ENCODE peak calls at places on chromosome 5, in seven cellular contexts. B, N, F, A, L, R and M are unnamed samples.

GRCh38 chr5:138439537-138440225 is 824 bp downstream of the REEP2 start:
- DNase-seq in R (no peak), F (no peak), B (no peak), N (no peak), L (no peak), A (no peak), M (no peak)

GRCh38 chr5:69364414-69364813 is 4.9 kb downstream of the AK6 start:
- DNase-seq in L (no peak), F (peak; percentile 13), B (no peak), R (no peak), A (no peak), N (no peak), M (no peak)

GRCh38 chr5:16894236-16895057 is 41.6 kb downstream of the MYO10 start:
- DNase-seq in L (no peak), A (no peak), R (no peak), F (peak; percentile 93), N (no peak), B (no peak), M (no peak)

GRCh38 chr5:100827481-100827889 is 75.6 kb downstream of the ST8SIA4 start:
- DNase-seq in B (no peak), R (no peak), A (no peak), N (no peak), L (no peak), F (peak; percentile 27), M (no peak)

GRCh38 chr5:108637110-108637509 is 110.6 kb upstream of the FER start:
- DNase-seq in F (peak; percentile 43), B (no peak), A (no peak), N (no peak), L (no peak), R (no peak), M (no peak)

GRCh38 chr5:5350101-5350500 is 72.4 kb upstream of the ICE1 start:
- DNase-seq in B (no peak), F (no peak), R (no peak), N (no peak), L (no peak), A (no peak), M (no peak)

GRCh38 chr5:163377982-163378381 is 59.4 kb upstream of the CCNG1 start:
- DNase-seq in N (no peak), L (no peak), B (no peak), A (no peak), F (no peak), R (no peak), M (no peak)

GRCh38 chr5:170382790-170383189 is 6.4 kb downstream of the KCNMB1 start:
- DNase-seq in A (no peak), F (no peak), R (no peak), N (no peak), B (no peak), L (no peak), M (no peak)

GRCh38 chr5:76807296-76807695 is 11.5 kb upstream of the F2RL1 start:
- DNase-seq in N (no peak), L (no peak), F (peak; percentile 76), A (no peak), R (no peak), B (no peak), M (no peak)

GRCh38 chr5:38453506-38453905 is 102.9 kb downstream of the LIFR start:
- DNase-seq in A (peak; percentile 17), B (no peak), N (no peak), F (no peak), R (no peak), L (no peak), M (no peak)

GRCh38 chr5:132313378-132313777 is 19.2 kb downstream of the SLC22A4 start:
- DNase-seq in B (no peak), F (peak; percentile 34), N (no peak), A (no peak), R (no peak), L (no peak), M (no peak)

GRCh38 chr5:98308960-98309359 is 464.5 kb upstream of the RGMB start:
- DNase-seq in A (no peak), R (no peak), B (no peak), F (no peak), N (no peak), L (no peak), M (no peak)

GRCh38 chr5:151020304-151021031 is at the start of gene GPX3:
- DNase-seq in L (peak; percentile 90), B (peak; percentile 88), R (peak; percentile 95), F (peak; percentile 53), A (peak; percentile 13), N (peak; percentile 98), M (peak; percentile 70)

GRCh38 chr5:66660401-66660800 is 64.2 kb downstream of the MAST4 start:
- DNase-seq in F (peak; percentile 24), N (no peak), R (no peak), B (no peak), L (no peak), A (no peak), M (no peak)

GRCh38 chr5:157038568-157039187 is 20.2 kb downstream of the HAVCR1 start:
- DNase-seq in B (no peak), N (no peak), L (no peak), A (no peak), R (no peak), F (no peak), M (no peak)

GRCh38 chr5:14208071-14209021 is 65.2 kb downstream of the TRIO start:
- DNase-seq in B (no peak), N (no peak), A (no peak), L (no peak), R (no peak), F (peak; percentile 95), M (no peak)

GRCh38 chr5:37771731-37772130 is 68.1 kb downstream of the GDNF start:
- DNase-seq in L (no peak), A (no peak), R (no peak), N (no peak), F (peak; percentile 86), B (no peak), M (no peak)

GRCh38 chr5:134275822-134276221 is 49.9 kb upstream of the PPP2CA start:
- DNase-seq in N (no peak), R (no peak), B (no peak), A (no peak), F (no peak), L (no peak), M (no peak)

GRCh38 chr5:150636391-150637244 is 3.8 kb upstream of the SYNPO start:
- DNase-seq in F (peak; percentile 58), B (peak; percentile 86), A (no peak), N (peak; percentile 85), L (peak; percentile 69), R (no peak), M (no peak)

GRCh38 chr5:8685704-8686103 is 816.8 kb downstream of the MTRR start:
- DNase-seq in N (no peak), L (no peak), B (no peak), R (no peak), A (no peak), F (no peak), M (no peak)

GRCh38 chr5:12876541-12877298 is 972.5 kb upstream of the CTNND2 start:
- DNase-seq in B (no peak), N (no peak), L (no peak), R (no peak), F (no peak), A (no peak), M (no peak)

GRCh38 chr5:27598576-27598975 is 560.2 kb upstream of the CDH9 start:
- DNase-seq in N (no peak), F (no peak), R (no peak), A (no peak), L (no peak), B (no peak), M (no peak)

GRCh38 chr5:120159155-120159554 is 304.9 kb upstream of the PRR16 start:
- DNase-seq in N (no peak), F (no peak), L (no peak), A (no peak), B (no peak), R (no peak), M (no peak)
- H3K27ac ChIP-seq in N (no peak overlapping the region), F (no peak overlapping the region), L (no peak overlapping the region), A (no peak overlapping the region), B (no peak overlapping the region), R (no peak overlapping the region), M (no peak overlapping the region)

DNA sequence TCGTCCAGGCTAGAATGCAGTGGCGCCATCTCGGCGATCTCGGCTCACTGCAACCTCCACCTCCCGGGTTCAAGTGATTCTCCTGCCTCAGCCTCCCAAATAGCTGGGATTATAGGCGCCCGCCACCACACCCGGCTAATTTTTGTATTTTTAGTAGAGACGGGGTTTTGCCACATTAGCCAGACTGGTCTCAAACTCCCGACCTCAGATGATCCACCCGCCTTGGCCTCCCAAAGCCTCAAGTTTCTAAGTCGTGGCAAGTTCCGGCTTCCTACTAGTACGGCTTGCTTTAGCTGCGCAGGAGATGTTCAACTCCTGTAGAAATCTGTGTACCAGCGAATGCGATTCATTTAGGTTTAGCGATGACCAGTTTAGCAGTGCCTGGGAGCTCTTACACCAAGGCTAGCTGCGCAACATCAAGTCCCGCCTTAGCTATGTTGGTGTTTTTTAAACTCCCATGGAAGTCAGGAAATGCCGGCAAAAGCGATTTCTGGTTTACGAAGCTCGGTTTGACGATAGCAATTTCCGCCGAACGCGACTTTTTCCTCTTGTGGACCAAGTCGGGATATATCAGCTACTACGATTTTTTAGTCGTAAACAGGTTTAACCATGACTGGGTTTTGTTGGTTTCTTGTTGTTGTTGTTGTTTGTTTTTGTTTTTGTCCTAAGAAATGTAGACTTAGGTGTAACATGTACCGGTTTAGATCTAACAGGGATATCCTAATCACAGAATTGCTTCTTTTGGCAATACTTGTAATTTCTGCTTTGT is 46.4 kb downstream of the ANXA2R start:
- DNase-seq in N (peak; percentile 54), R (no peak), F (peak; percentile 93), A (peak; percentile 55), B (no peak), L (no peak), M (no peak)
- H3K27ac ChIP-seq in N (peak overlapping the region; percentile 86), R (peak overlapping the region; percentile 100), F (peak overlapping the region; percentile 81), A (peak overlapping the region; percentile 98), B (peak overlapping the region; percentile 91), L (peak overlapping the region; percentile 95), M (peak overlapping the region; percentile 93)

GRCh38 chr5:74622122-74622521 is 18.4 kb downstream of the ENC1 start:
- DNase-seq in N (no peak), B (no peak), F (no peak), A (no peak), R (no peak), L (no peak), M (no peak)
- H3K27ac ChIP-seq in N (no peak overlapping the region), B (no peak overlapping the region), F (no peak overlapping the region), A (no peak overlapping the region), R (no peak overlapping the region), L (no peak overlapping the region), M (no peak overlapping the region)

DNA sequence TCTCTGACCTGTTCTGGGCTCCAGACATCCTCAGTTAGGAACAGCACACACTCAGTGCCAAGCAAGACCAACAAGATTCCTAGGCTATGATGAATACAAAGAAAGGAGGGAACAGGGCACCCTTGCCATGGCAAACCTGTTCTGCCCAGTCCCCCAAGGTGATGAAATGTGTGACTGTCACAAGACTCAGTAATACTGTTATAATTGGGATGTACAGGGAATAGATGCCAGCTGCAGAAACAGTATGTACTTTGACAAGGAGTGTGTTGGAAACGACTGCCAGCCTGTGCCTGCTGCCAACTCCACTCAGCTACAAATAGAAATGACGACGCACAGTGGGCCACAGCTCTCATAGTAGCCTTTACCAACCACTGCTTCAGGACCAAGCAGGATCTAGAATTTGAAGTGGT is 453.0 kb downstream of the EFNA5 start:
- DNase-seq in B (peak; percentile 50), A (no peak), R (no peak), L (peak; percentile 72), F (no peak), N (peak; percentile 91), M (peak; percentile 65)
- H3K27ac ChIP-seq in B (peak overlapping the region; percentile 77), A (no peak overlapping the region), R (no peak overlapping the region), L (no peak overlapping the region), F (no peak overlapping the region), N (peak overlapping the region; percentile 82), M (peak overlapping the region; percentile 48)